ENCODE peak calls at places on chromosomes 11 and 22, in seven cellular contexts. Z, D, K, H, Y, B and M are unnamed samples.

GRCh38 chr11:71331631-71332030 is 79.3 kb upstream of the SHANK2 start:
- DNase-seq in Z (no peak), D (no peak), K (no peak), H (no peak), Y (no peak), B (no peak), M (no peak)

GRCh38 chr11:117523680-117524079 is 196.0 kb downstream of the CEP164 start:
- DNase-seq in Z (no peak), D (no peak), K (peak), H (no peak), Y (no peak), B (no peak), M (no peak)

GRCh38 chr11:127074151-127074761 is 73.7 kb upstream of the KIRREL3 start:
- DNase-seq in Z (no peak), D (no peak), K (peak), H (peak), Y (peak), B (no peak), M (peak)

GRCh38 chr22:48738204-48738980 is 1089.3 kb downstream of the BRD1 start:
- DNase-seq in Z (no peak), D (no peak), K (no peak), H (no peak), Y (no peak), B (no peak), M (no peak)

GRCh38 chr11:133934599-133935550 is 21.9 kb downstream of the IGSF9B start:
- DNase-seq in Z (no peak), D (no peak), K (peak), H (peak), Y (peak), B (no peak), M (no peak)

GRCh38 chr11:33617672-33618362 is 82.8 kb downstream of the C11orf91 start:
- DNase-seq in Z (no peak), D (no peak), K (no peak), H (no peak), Y (no peak), B (no peak), M (no peak)

GRCh38 chr11:15897211-15897960 is 459.0 kb downstream of the SOX6 start:
- DNase-seq in Z (no peak), D (no peak), K (peak), H (no peak), Y (no peak), B (no peak), M (no peak)

GRCh38 chr22:46072981-46073682 is 77.2 kb upstream of the PPARA start:
- DNase-seq in Z (no peak), D (peak), K (peak), H (no peak), Y (no peak), B (peak), M (no peak)

GRCh38 chr11:93921695-93922468 is 71.5 kb upstream of the VSTM5 start:
- DNase-seq in Z (no peak), D (no peak), K (peak), H (peak), Y (no peak), B (no peak), M (peak)

GRCh38 chr11:16591157-16591556 is 147.3 kb upstream of the C11orf58 start:
- DNase-seq in Z (no peak), D (no peak), K (no peak), H (no peak), Y (no peak), B (no peak), M (no peak)

GRCh38 chr22:23404689-23405365 is 175.3 kb downstream of the IGLL1 start:
- DNase-seq in Z (no peak), D (peak), K (peak), H (peak), Y (no peak), B (no peak), M (no peak)

GRCh38 chr11:64152841-64153691 is 12.8 kb downstream of the MACROD1 start:
- DNase-seq in Z (peak), D (peak), K (peak), H (peak), Y (peak), B (peak), M (peak)

GRCh38 chr22:16562711-16563554 is 29.7 kb downstream of the CCT8L2 start:
- DNase-seq in Z (no peak), D (no peak), K (no peak), H (no peak), Y (no peak), B (peak), M (no peak)

GRCh38 chr22:17260950-17261349 is 41.7 kb upstream of the ADA2 start:
- DNase-seq in Z (no peak), D (no peak), K (no peak), H (peak), Y (no peak), B (no peak), M (no peak)

GRCh38 chr22:22667966-22668880 is 23.8 kb downstream of the GGTLC2 start:
- DNase-seq in Z (peak), D (no peak), K (no peak), H (peak), Y (no peak), B (no peak), M (no peak)

GRCh38 chr11:27357250-27357649 is 5.8 kb downstream of the CCDC34 start:
- DNase-seq in Z (no peak), D (no peak), K (no peak), H (no peak), Y (no peak), B (no peak), M (no peak)

GRCh38 chr11:35275808-35276170 is 136.8 kb downstream of the CD44 start:
- DNase-seq in Z (no peak), D (no peak), K (no peak), H (no peak), Y (no peak), B (no peak), M (no peak)
- TF ChIP-seq CTCF in Z (no peak), D (no peak), K (no peak), H (no peak), Y (no peak), B (no peak), M (no peak)

GRCh38 chr11:837990-838307 is 4.4 kb downstream of the POLR2L start:
- DNase-seq in Z (no peak), D (no peak), K (no peak), H (no peak), Y (no peak), B (no peak), M (no peak)

GRCh38 chr11:839875-840617 is 2.3 kb downstream of the POLR2L start:
- DNase-seq in Z (no peak), D (no peak), K (no peak), H (no peak), Y (no peak), B (no peak), M (no peak)

GRCh38 chr11:839280-839623 is 3.1 kb downstream of the POLR2L start:
- DNase-seq in Z (no peak), D (no peak), K (no peak), H (no peak), Y (no peak), B (no peak), M (no peak)

GRCh38 chr11:837189-837989 is 4.6 kb downstream of the CD151 start:
- DNase-seq in Z (no peak), D (no peak), K (no peak), H (no peak), Y (no peak), B (peak), M (no peak)

DNA sequence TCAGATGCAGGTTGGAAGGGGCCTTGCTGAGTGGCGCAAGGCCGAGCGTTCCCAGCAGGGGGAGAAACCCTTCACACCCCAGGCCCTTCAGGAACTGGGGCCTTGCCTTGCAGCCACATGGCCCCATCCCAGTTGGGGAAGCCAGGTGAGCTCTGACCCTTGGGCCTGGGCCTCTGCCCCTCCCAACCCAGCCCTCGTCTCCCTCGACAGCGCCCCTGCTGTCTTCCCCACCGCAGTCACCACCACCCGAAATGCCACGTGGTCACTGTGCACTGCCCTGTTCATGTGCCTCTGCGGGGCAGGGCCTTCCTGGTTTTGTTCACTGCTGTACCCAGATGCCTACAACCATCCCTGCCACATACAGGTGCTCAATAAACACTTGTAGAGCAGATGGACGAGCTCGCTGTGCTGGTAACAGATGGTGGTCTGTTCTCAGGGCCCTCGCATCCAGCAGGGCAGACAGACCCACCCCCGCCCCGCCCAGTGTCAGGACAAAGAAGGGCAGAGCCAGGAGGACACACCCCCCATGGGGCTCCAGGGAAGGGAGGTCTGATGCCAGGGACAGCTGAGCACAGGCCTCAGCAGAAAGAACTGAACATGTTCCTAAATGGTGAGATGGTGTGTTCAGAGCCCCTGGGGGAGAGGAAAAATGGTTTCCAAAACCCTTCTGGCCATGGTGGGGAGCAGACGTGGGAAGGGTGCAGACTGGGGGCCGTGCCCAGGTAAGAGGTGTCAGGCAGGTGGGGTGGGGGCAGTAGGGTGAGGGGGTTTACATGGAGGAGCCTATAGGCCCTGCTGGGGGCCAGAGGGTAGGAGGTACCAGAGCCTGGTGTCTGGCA is 3.7 kb downstream of the POLR2L start:
- DNase-seq in Z (no peak), D (no peak), K (no peak), H (peak), Y (no peak), B (no peak), M (peak)
- TF ChIP-seq CTCF in Z (peak), D (no peak), K (peak), H (peak), Y (no peak), B (peak), M (peak)

GRCh38 chr11:1211838-1212237 is 11.0 kb upstream of the MUC5B start:
- DNase-seq in Z (no peak), D (no peak), K (no peak), H (no peak), Y (no peak), B (no peak), M (no peak)

GRCh38 chr11:1207451-1208360 is 15.2 kb upstream of the MUC5B start:
- DNase-seq in Z (no peak), D (no peak), K (no peak), H (no peak), Y (no peak), B (peak), M (peak)

GRCh38 chr11:1206391-1207271 is 16.2 kb upstream of the MUC5B start:
- DNase-seq in Z (no peak), D (no peak), K (no peak), H (no peak), Y (no peak), B (peak), M (peak)

GRCh38 chr11:1208361-1209261 is 14.3 kb upstream of the MUC5B start:
- DNase-seq in Z (no peak), D (no peak), K (no peak), H (no peak), Y (no peak), B (peak), M (peak)

GRCh38 chr11:1209371-1210057 is 13.4 kb upstream of the MUC5B start:
- DNase-seq in Z (no peak), D (no peak), K (no peak), H (no peak), Y (no peak), B (no peak), M (peak)
- TF ChIP-seq CTCF in Z (no peak), D (no peak), K (no peak), H (no peak), Y (no peak), B (no peak), M (no peak)

DNA sequence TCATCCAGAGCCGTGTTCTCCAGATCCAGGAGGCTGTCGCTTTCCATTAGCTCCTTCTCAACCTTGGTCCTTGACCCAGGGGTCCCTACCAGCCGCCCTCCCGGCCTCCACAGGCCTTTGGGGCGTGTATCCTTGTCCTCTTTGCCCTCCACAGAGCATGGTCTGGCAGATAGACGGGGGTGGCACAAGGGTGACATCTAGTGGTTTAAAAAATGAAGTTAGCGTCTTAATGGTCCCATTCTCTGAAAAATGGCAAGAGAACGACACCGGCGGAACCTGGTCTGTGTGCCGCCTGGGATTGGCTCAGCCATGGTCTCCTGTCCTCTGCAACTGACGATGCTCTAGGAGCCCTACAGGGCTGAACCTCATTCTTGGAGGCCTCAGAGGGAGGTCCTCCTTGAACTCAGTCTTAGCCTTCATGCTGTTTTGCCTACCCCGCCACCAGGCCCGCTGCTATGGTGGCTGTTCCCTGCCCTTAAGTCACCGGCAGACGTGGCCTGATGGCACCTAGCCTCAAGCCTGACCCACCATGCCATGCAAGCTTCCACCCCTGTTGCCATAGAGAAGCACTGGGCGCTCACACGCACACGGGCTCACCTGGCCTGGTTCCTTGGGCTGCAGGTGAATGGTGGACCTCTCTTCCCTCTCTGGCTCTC is 152.1 kb upstream of the SYN3 start:
- DNase-seq in Z (no peak), D (no peak), K (peak), H (peak), Y (no peak), B (no peak), M (peak)
- TF ChIP-seq CTCF in Z (peak), D (no peak), K (peak), H (peak), Y (peak), B (peak), M (peak)

GRCh38 chr11:109853156-109853776 is 239.9 kb upstream of the ZC3H12C start:
- DNase-seq in Z (no peak), D (no peak), K (peak), H (peak), Y (no peak), B (no peak), M (no peak)
- TF ChIP-seq CTCF in Z (peak), D (no peak), K (peak), H (peak), Y (no peak), B (peak), M (peak)

GRCh38 chr11:72354356-72355115 is 79.8 kb downstream of the CLPB start:
- DNase-seq in Z (no peak), D (no peak), K (no peak), H (no peak), Y (no peak), B (no peak), M (no peak)

GRCh38 chr11:72350752-72351151 is 83.6 kb downstream of the CLPB start:
- DNase-seq in Z (no peak), D (no peak), K (peak), H (no peak), Y (no peak), B (no peak), M (no peak)

GRCh38 chr11:72349616-72350218 is 84.6 kb downstream of the CLPB start:
- DNase-seq in Z (no peak), D (peak), K (peak), H (no peak), Y (no peak), B (no peak), M (peak)

GRCh38 chr11:72352859-72353551 is 81.3 kb downstream of the CLPB start:
- DNase-seq in Z (no peak), D (no peak), K (peak), H (peak), Y (peak), B (no peak), M (peak)

DNA sequence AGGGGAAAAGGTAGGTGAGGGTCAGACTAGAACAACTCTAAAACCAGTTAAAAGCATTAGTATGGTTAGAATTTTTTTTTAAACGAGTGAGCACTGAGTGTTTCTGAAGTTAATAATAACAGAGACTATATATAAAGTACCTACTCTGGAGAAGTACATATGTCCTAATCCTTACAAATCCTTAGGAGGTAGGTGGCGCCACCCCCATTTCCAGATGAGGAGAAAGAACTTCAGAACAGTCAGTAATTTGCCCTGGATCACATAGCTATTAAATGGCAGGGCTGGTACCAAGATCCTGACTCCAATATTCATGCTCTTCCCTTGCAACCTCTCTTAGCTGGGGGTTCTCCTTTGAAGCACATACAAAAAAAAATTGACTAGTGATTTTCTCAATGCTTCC is 80.5 kb downstream of the CLPB start:
- DNase-seq in Z (no peak), D (no peak), K (peak), H (no peak), Y (peak), B (no peak), M (no peak)
- TF ChIP-seq CTCF in Z (no peak), D (no peak), K (peak), H (peak), Y (peak), B (no peak), M (no peak)

DNA sequence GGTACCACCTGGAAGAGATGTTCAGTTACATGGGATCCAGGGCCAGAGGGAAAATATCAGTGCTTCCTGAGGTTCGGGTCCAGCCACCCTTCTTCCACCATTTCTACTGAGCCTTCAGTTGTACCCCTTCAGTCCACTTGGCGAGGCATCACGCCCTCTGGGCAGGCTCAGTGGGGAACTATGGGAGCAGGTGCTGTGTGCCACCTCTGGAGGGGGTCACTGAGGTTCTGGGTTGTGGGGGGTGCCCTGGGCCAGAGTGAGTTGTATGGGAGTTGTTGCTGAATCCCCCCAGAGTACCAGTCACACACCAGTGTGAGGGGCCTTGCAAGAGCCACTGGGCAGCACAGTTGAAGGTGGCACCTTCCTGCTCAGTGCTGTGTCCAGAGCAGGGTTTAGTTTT is 2.7 kb upstream of the SREBF2 start:
- DNase-seq in Z (no peak), D (no peak), K (no peak), H (no peak), Y (no peak), B (no peak), M (no peak)
- TF ChIP-seq CTCF in Z (no peak), D (no peak), K (no peak), H (peak), Y (no peak), B (no peak), M (no peak)

DNA sequence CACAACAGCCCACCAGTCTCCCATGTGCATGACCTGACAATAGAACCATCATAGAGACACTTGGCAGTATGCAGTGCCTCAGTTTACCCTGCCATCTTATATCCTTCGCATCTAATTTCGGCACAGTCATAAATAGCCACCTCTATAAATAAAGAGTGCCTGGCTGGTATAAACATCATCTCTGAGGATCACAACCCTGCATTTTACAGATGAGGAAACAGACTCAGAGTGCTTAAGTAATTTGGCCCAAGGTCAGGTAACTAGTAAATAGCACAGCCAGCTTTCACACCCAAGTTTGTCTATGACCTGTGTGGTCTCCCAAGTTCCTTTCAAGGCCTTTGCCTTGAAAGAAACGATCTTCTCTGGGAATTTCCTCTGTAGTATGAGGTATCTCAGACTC is 44.6 kb downstream of the CYB5R2 start:
- DNase-seq in Z (no peak), D (no peak), K (no peak), H (no peak), Y (no peak), B (no peak), M (no peak)
- TF ChIP-seq CTCF in Z (no peak), D (no peak), K (no peak), H (no peak), Y (no peak), B (no peak), M (no peak)